ENCODE peak calls at places on chromosomes 16 and 17, in nine cellular contexts. One of them, this sample, is unnamed.

GRCh38 chr17:42878123-42878880 is 22.3 kb upstream of the G6PC1 start:
- DNase-seq in stimulated activated CD4-positive, alpha-beta T cell treated with anti-CD3 and anti-CD28 coated beads, Interleukin-4, amount 100 ng/mL, for 4 hours: no peak
- DNase-seq in upper lobe of left lung: no peak
- DNase-seq in heart right ventricle: peak
- DNase-seq in keratinocyte: no peak
- DNase-seq in Karpas-422: peak
- DNase-seq in amniotic epithelial cell: no peak
- DNase-seq in HuH-7.5: peak
- DNase-seq in B cell: no peak
- DNase-seq in this sample: no peak

GRCh38 chr17:13113821-13114525 is 96.1 kb upstream of the ELAC2 start:
- DNase-seq in heart right ventricle: no peak
- DNase-seq in upper lobe of left lung: no peak
- DNase-seq in Karpas-422: no peak
- DNase-seq in keratinocyte: no peak
- DNase-seq in amniotic epithelial cell: no peak
- DNase-seq in HuH-7.5: no peak
- DNase-seq in B cell: no peak
- DNase-seq in stimulated activated CD4-positive, alpha-beta T cell treated with anti-CD3 and anti-CD28 coated beads, Interleukin-4, amount 100 ng/mL, for 4 hours: no peak
- DNase-seq in this sample: no peak

GRCh38 chr16:68444058-68444657 is 4.2 kb downstream of the SMPD3 start:
- DNase-seq in HuH-7.5: peak
- DNase-seq in upper lobe of left lung: no peak
- DNase-seq in keratinocyte: no peak
- DNase-seq in stimulated activated CD4-positive, alpha-beta T cell treated with anti-CD3 and anti-CD28 coated beads, Interleukin-4, amount 100 ng/mL, for 4 hours: no peak
- DNase-seq in amniotic epithelial cell: peak
- DNase-seq in B cell: no peak
- DNase-seq in heart right ventricle: peak
- DNase-seq in Karpas-422: peak
- DNase-seq in this sample: no peak

GRCh38 chr16:3982216-3982615 is 101.7 kb upstream of the CREBBP start:
- DNase-seq in keratinocyte: no peak
- DNase-seq in B cell: no peak
- DNase-seq in amniotic epithelial cell: no peak
- DNase-seq in upper lobe of left lung: no peak
- DNase-seq in heart right ventricle: no peak
- DNase-seq in HuH-7.5: no peak
- DNase-seq in Karpas-422: no peak
- DNase-seq in stimulated activated CD4-positive, alpha-beta T cell treated with anti-CD3 and anti-CD28 coated beads, Interleukin-4, amount 100 ng/mL, for 4 hours: no peak
- DNase-seq in this sample: no peak

GRCh38 chr16:75267631-75268264 is 16.3 kb upstream of the BCAR1 start:
- DNase-seq in upper lobe of left lung: no peak
- DNase-seq in keratinocyte: no peak
- DNase-seq in amniotic epithelial cell: peak
- DNase-seq in Karpas-422: no peak
- DNase-seq in B cell: no peak
- DNase-seq in HuH-7.5: peak
- DNase-seq in heart right ventricle: peak
- DNase-seq in stimulated activated CD4-positive, alpha-beta T cell treated with anti-CD3 and anti-CD28 coated beads, Interleukin-4, amount 100 ng/mL, for 4 hours: no peak
- DNase-seq in this sample: peak

GRCh38 chr16:84500531-84500930 is 3.9 kb downstream of the MEAK7 start:
- DNase-seq in B cell: no peak
- DNase-seq in keratinocyte: no peak
- DNase-seq in amniotic epithelial cell: no peak
- DNase-seq in upper lobe of left lung: no peak
- DNase-seq in HuH-7.5: no peak
- DNase-seq in stimulated activated CD4-positive, alpha-beta T cell treated with anti-CD3 and anti-CD28 coated beads, Interleukin-4, amount 100 ng/mL, for 4 hours: no peak
- DNase-seq in heart right ventricle: no peak
- DNase-seq in Karpas-422: no peak
- DNase-seq in this sample: peak

GRCh38 chr17:338442-339192 is 14.0 kb downstream of the RPH3AL start:
- DNase-seq in heart right ventricle: no peak
- DNase-seq in Karpas-422: peak
- DNase-seq in stimulated activated CD4-positive, alpha-beta T cell treated with anti-CD3 and anti-CD28 coated beads, Interleukin-4, amount 100 ng/mL, for 4 hours: no peak
- DNase-seq in HuH-7.5: peak
- DNase-seq in B cell: no peak
- DNase-seq in amniotic epithelial cell: peak
- DNase-seq in upper lobe of left lung: peak
- DNase-seq in keratinocyte: no peak
- DNase-seq in this sample: no peak

GRCh38 chr17:1787301-1787902 is 25.5 kb downstream of the SERPINF1 start:
- DNase-seq in upper lobe of left lung: no peak
- DNase-seq in heart right ventricle: peak
- DNase-seq in B cell: no peak
- DNase-seq in Karpas-422: no peak
- DNase-seq in keratinocyte: no peak
- DNase-seq in HuH-7.5: no peak
- DNase-seq in amniotic epithelial cell: peak
- DNase-seq in stimulated activated CD4-positive, alpha-beta T cell treated with anti-CD3 and anti-CD28 coated beads, Interleukin-4, amount 100 ng/mL, for 4 hours: no peak
- DNase-seq in this sample: no peak

GRCh38 chr16:906296-906695 is 64.5 kb downstream of the LMF1 start:
- DNase-seq in HuH-7.5: no peak
- DNase-seq in amniotic epithelial cell: no peak
- DNase-seq in upper lobe of left lung: no peak
- DNase-seq in keratinocyte: no peak
- DNase-seq in stimulated activated CD4-positive, alpha-beta T cell treated with anti-CD3 and anti-CD28 coated beads, Interleukin-4, amount 100 ng/mL, for 4 hours: no peak
- DNase-seq in Karpas-422: no peak
- DNase-seq in B cell: no peak
- DNase-seq in heart right ventricle: no peak
- DNase-seq in this sample: no peak

GRCh38 chr17:64411999-64412771 is 21.5 kb upstream of the PECAM1 start:
- DNase-seq in keratinocyte: no peak
- DNase-seq in HuH-7.5: no peak
- DNase-seq in amniotic epithelial cell: peak
- DNase-seq in Karpas-422: peak
- DNase-seq in B cell: peak
- DNase-seq in heart right ventricle: peak
- DNase-seq in upper lobe of left lung: peak
- DNase-seq in stimulated activated CD4-positive, alpha-beta T cell treated with anti-CD3 and anti-CD28 coated beads, Interleukin-4, amount 100 ng/mL, for 4 hours: no peak
- DNase-seq in this sample: peak

GRCh38 chr17:56679148-56679766 is 85.8 kb downstream of the NOG start:
- DNase-seq in B cell: no peak
- DNase-seq in upper lobe of left lung: no peak
- DNase-seq in amniotic epithelial cell: peak
- DNase-seq in Karpas-422: peak
- DNase-seq in heart right ventricle: no peak
- DNase-seq in HuH-7.5: peak
- DNase-seq in keratinocyte: no peak
- DNase-seq in stimulated activated CD4-positive, alpha-beta T cell treated with anti-CD3 and anti-CD28 coated beads, Interleukin-4, amount 100 ng/mL, for 4 hours: no peak
- DNase-seq in this sample: no peak

GRCh38 chr16:35733971-35734702 is 2274.7 kb downstream of the TP53TG3F start:
- DNase-seq in Karpas-422: no peak
- DNase-seq in B cell: no peak
- DNase-seq in HuH-7.5: no peak
- DNase-seq in upper lobe of left lung: peak
- DNase-seq in stimulated activated CD4-positive, alpha-beta T cell treated with anti-CD3 and anti-CD28 coated beads, Interleukin-4, amount 100 ng/mL, for 4 hours: no peak
- DNase-seq in keratinocyte: no peak
- DNase-seq in heart right ventricle: no peak
- DNase-seq in amniotic epithelial cell: no peak
- DNase-seq in this sample: no peak

GRCh38 chr17:17568772-17569195 is 22.7 kb downstream of the PEMT start:
- DNase-seq in Karpas-422: peak
- DNase-seq in HuH-7.5: peak
- DNase-seq in heart right ventricle: peak
- DNase-seq in B cell: no peak
- DNase-seq in stimulated activated CD4-positive, alpha-beta T cell treated with anti-CD3 and anti-CD28 coated beads, Interleukin-4, amount 100 ng/mL, for 4 hours: peak
- DNase-seq in amniotic epithelial cell: peak
- DNase-seq in upper lobe of left lung: peak
- DNase-seq in keratinocyte: no peak
- DNase-seq in this sample: peak

GRCh38 chr17:38425048-38425447 is 3.2 kb upstream of the ARHGAP23 start:
- DNase-seq in stimulated activated CD4-positive, alpha-beta T cell treated with anti-CD3 and anti-CD28 coated beads, Interleukin-4, amount 100 ng/mL, for 4 hours: no peak
- DNase-seq in heart right ventricle: no peak
- DNase-seq in upper lobe of left lung: peak
- DNase-seq in Karpas-422: no peak
- DNase-seq in amniotic epithelial cell: no peak
- DNase-seq in B cell: no peak
- DNase-seq in HuH-7.5: no peak
- DNase-seq in keratinocyte: no peak
- DNase-seq in this sample: no peak

GRCh38 chr17:76046064-76046463 is 19.0 kb upstream of the EVPL start:
- DNase-seq in upper lobe of left lung: no peak
- DNase-seq in B cell: no peak
- DNase-seq in amniotic epithelial cell: no peak
- DNase-seq in Karpas-422: no peak
- DNase-seq in HuH-7.5: no peak
- DNase-seq in keratinocyte: no peak
- DNase-seq in heart right ventricle: no peak
- DNase-seq in stimulated activated CD4-positive, alpha-beta T cell treated with anti-CD3 and anti-CD28 coated beads, Interleukin-4, amount 100 ng/mL, for 4 hours: no peak
- DNase-seq in this sample: no peak

GRCh38 chr17:28783161-28783560 is 39.4 kb downstream of the TRAF4 start:
- DNase-seq in keratinocyte: no peak
- DNase-seq in upper lobe of left lung: no peak
- DNase-seq in HuH-7.5: no peak
- DNase-seq in Karpas-422: no peak
- DNase-seq in heart right ventricle: no peak
- DNase-seq in amniotic epithelial cell: no peak
- DNase-seq in B cell: no peak
- DNase-seq in stimulated activated CD4-positive, alpha-beta T cell treated with anti-CD3 and anti-CD28 coated beads, Interleukin-4, amount 100 ng/mL, for 4 hours: no peak
- DNase-seq in this sample: no peak

GRCh38 chr16:19555938-19556778 is 655 bp downstream of the VPS35L start:
- DNase-seq in keratinocyte: peak
- DNase-seq in amniotic epithelial cell: peak
- DNase-seq in heart right ventricle: peak
- DNase-seq in upper lobe of left lung: no peak
- DNase-seq in B cell: peak
- DNase-seq in HuH-7.5: no peak
- DNase-seq in stimulated activated CD4-positive, alpha-beta T cell treated with anti-CD3 and anti-CD28 coated beads, Interleukin-4, amount 100 ng/mL, for 4 hours: peak
- DNase-seq in Karpas-422: peak
- DNase-seq in this sample: no peak